ENCODE peak calls at places on chromosomes 4 and X, in four cellular contexts. O is Panc1, F is A673, I is RWPE1. M is an unnamed sample.

GRCh38 chrX:17559728-17560379 is 177.4 kb upstream of the SCML1 start:
- DNase-seq in O (no peak), F (peak), I (peak), M (no peak)

GRCh38 chr4:65623509-65623908 is 46.8 kb downstream of the EPHA5 start:
- DNase-seq in O (peak), F (peak), I (peak), M (no peak)

GRCh38 chr4:26873391-26874026 is 12.9 kb downstream of the STIM2 start:
- DNase-seq in O (no peak), F (no peak), I (no peak), M (no peak)

GRCh38 chrX:108036298-108036973 is 8.4 kb upstream of the VSIG1 start:
- DNase-seq in O (peak), F (no peak), I (peak), M (no peak)

GRCh38 chrX:97616883-97617510 is 733.3 kb downstream of the RPA4 start:
- DNase-seq in O (no peak), F (peak), I (peak), M (no peak)

GRCh38 chr4:168647976-168648375 is 151.1 kb downstream of the PALLD start:
- DNase-seq in O (no peak), F (peak), I (no peak), M (no peak)

GRCh38 chr4:133000012-133000411 is 149.1 kb upstream of the PCDH10 start:
- DNase-seq in O (no peak), F (no peak), I (no peak), M (no peak)

GRCh38 chrX:9765072-9765736 is 443 bp downstream of the GPR143 start:
- DNase-seq in O (no peak), F (no peak), I (no peak), M (no peak)

GRCh38 chrX:120736989-120737388 is 107.1 kb upstream of the C1GALT1C1 start:
- DNase-seq in O (no peak), F (no peak), I (peak), M (no peak)

GRCh38 chr4:94826206-94826605 is 68.5 kb downstream of the BMPR1B start:
- DNase-seq in O (no peak), F (peak), I (no peak), M (no peak)

GRCh38 chrX:151538190-151539122 is 25.0 kb upstream of the PASD1 start:
- DNase-seq in O (no peak), F (no peak), I (no peak), M (no peak)

GRCh38 chrX:154719132-154719675 is 31.7 kb downstream of the GAB3 start:
- DNase-seq in O (no peak), F (no peak), I (no peak), M (no peak)

GRCh38 chrX:53089224-53089842 is 4.6 kb upstream of the KANTR start:
- DNase-seq in O (no peak), F (peak), I (no peak), M (no peak)

GRCh38 chrX:29948653-29949052 is 266.7 kb upstream of the MAGEB2 start:
- DNase-seq in O (no peak), F (peak), I (no peak), M (no peak)

GRCh38 chr4:38128478-38129451 is 168.6 kb downstream of the PTTG2 start:
- DNase-seq in O (no peak), F (no peak), I (peak), M (peak)

GRCh38 chr4:121088867-121089266 is 16.5 kb upstream of the NDNF start:
- DNase-seq in O (no peak), F (no peak), I (no peak), M (no peak)

GRCh38 chr4:171186700-171187099 is 626.5 kb upstream of the GALNTL6 start:
- DNase-seq in O (no peak), F (no peak), I (no peak), M (no peak)

GRCh38 chrX:153537526-153538295 is 20.3 kb downstream of the ATP2B3 start:
- DNase-seq in O (no peak), F (no peak), I (no peak), M (no peak)

GRCh38 chrX:71103110-71103983 is 3.2 kb downstream of the CXorf65 start:
- DNase-seq in O (no peak), F (no peak), I (no peak), M (no peak)

GRCh38 chrX:71099736-71100135 is 4.1 kb downstream of the FOXO4 start:
- DNase-seq in O (no peak), F (no peak), I (no peak), M (no peak)

GRCh38 chrX:71100581-71101505 is 5.2 kb downstream of the FOXO4 start:
- DNase-seq in O (no peak), F (no peak), I (no peak), M (no peak)

GRCh38 chrX:71098951-71099506 is 3.4 kb downstream of the FOXO4 start:
- DNase-seq in O (no peak), F (no peak), I (no peak), M (no peak)

GRCh38 chrX:71102292-71102691 is 4.2 kb downstream of the CXorf65 start:
- DNase-seq in O (no peak), F (no peak), I (no peak), M (no peak)
- H3K27ac ChIP-seq in O (no peak), F (peak), I (no peak), M (no peak)

GRCh38 chrX:2342281-2342688 is 158.5 kb downstream of the DHRSX start:
- DNase-seq in O (no peak), F (no peak), I (peak), M (no peak)
- H3K27ac ChIP-seq in O (no peak), F (no peak), I (no peak), M (peak)

GRCh38 chr4:83151645-83152044 is 37.1 kb upstream of the PLAC8 start:
- DNase-seq in O (no peak), F (no peak), I (no peak), M (no peak)

GRCh38 chr4:83153312-83153915 is 38.9 kb upstream of the PLAC8 start:
- DNase-seq in O (no peak), F (no peak), I (no peak), M (no peak)

GRCh38 chr4:83152771-83153170 is 38.2 kb upstream of the PLAC8 start:
- DNase-seq in O (no peak), F (no peak), I (no peak), M (no peak)

GRCh38 chr4:83150563-83151330 is 36.2 kb upstream of the PLAC8 start:
- DNase-seq in O (no peak), F (peak), I (peak), M (no peak)

GRCh38 chr4:83149885-83150562 is 35.5 kb upstream of the PLAC8 start:
- DNase-seq in O (no peak), F (no peak), I (no peak), M (no peak)
- H3K27ac ChIP-seq in O (peak), F (no peak), I (no peak), M (no peak)

DNA sequence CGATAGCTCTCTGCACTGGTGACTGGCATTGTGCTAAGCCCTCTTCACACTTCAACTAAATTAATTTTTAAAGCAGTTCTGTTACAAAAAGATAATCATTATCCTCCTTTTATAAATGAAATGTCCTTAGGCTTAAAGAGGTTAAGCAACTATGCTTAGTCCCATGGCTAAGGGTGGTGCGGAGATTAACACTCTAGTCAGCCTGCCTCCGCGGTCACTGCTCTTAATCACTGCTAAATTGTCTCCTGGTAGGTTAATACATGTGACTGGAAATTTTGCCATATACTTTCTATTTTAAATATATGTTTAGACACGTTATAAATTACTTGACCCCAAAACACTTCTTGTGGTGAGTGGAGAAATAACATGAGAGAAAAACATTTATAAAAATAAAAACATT is 473.7 kb downstream of the CENPC start:
- DNase-seq in O (no peak), F (no peak), I (no peak), M (no peak)
- H3K27ac ChIP-seq in O (no peak), F (no peak), I (no peak), M (no peak)

GRCh38 chr4:181194096-181194495 is 1049.1 kb upstream of the TENM3 start:
- DNase-seq in O (no peak), F (no peak), I (peak), M (no peak)

GRCh38 chr4:181189751-181190150 is 1053.5 kb upstream of the TENM3 start:
- DNase-seq in O (no peak), F (no peak), I (no peak), M (no peak)

GRCh38 chr4:181193162-181193930 is 1049.9 kb upstream of the TENM3 start:
- DNase-seq in O (no peak), F (no peak), I (no peak), M (no peak)
- H3K27ac ChIP-seq in O (no peak), F (no peak), I (no peak), M (no peak)

M was measured in thoracic aorta.